ENCODE peak calls at places on chromosomes 7 and 10, in eight cellular contexts. L is MM.1S, V is keratinocyte, X is neuronal stem cell, Z is fibroblast of lung, E is neural progenitor cell, A is mammary epithelial cell, D is GM23248. B is an unnamed sample.

GRCh38 chr7:108001759-108002725 is 919 bp downstream of the LAMB1 start:
- DNase-seq in E (peak; percentile 48), V (no peak), Z (no peak), A (peak; percentile 29), X (peak; percentile 45), D (peak; percentile 79), L (no peak), B (peak; percentile 69)

GRCh38 chr10:121647401-121647800 is 49.2 kb upstream of the FGFR2 start:
- DNase-seq in V (no peak), X (no peak), Z (no peak), E (no peak), D (no peak), A (no peak), L (no peak), B (no peak)

GRCh38 chr10:43708256-43708655 is 59.6 kb upstream of the ZNF32 start:
- DNase-seq in V (no peak), X (no peak), Z (no peak), E (no peak), A (no peak), L (no peak), D (no peak), B (no peak)

GRCh38 chr10:80552151-80552646 is 14.5 kb downstream of the SH2D4B start:
- DNase-seq in V (no peak), Z (no peak), X (peak; percentile 82), L (no peak), D (no peak), A (no peak), E (peak; percentile 89), B (no peak)

GRCh38 chr10:87504307-87504666 is 406 bp upstream of the MINPP1 start:
- DNase-seq in Z (no peak), D (no peak), V (no peak), L (no peak), X (no peak), E (no peak), A (no peak), B (no peak)

GRCh38 chr7:6700793-6701192 is 6.0 kb downstream of the ZNF12 start:
- DNase-seq in V (no peak), Z (no peak), X (no peak), A (no peak), E (no peak), D (no peak), L (no peak), B (no peak)

GRCh38 chr10:129770286-129770685 is 193.8 kb downstream of the EBF3 start:
- DNase-seq in V (no peak), A (no peak), D (no peak), X (no peak), E (no peak), Z (no peak), L (no peak), B (no peak)

GRCh38 chr10:122524811-122525210 is 35.7 kb upstream of the DMBT1 start:
- DNase-seq in X (no peak), Z (no peak), D (no peak), V (no peak), L (no peak), E (no peak), A (no peak), B (no peak)

GRCh38 chr10:77909021-77909754 is 17.4 kb downstream of the DLG5 start:
- DNase-seq in D (peak; percentile 32), V (no peak), L (no peak), Z (peak; percentile 26), E (no peak), X (no peak), A (no peak), B (peak; percentile 39)

GRCh38 chr7:20998309-20998708 is 211.6 kb upstream of the SP8 start:
- DNase-seq in A (peak; percentile 78), X (no peak), E (no peak), V (peak; percentile 42), Z (no peak), D (no peak), L (no peak), B (no peak)

GRCh38 chr7:27745064-27745583 is 5.2 kb downstream of the TAX1BP1 start:
- DNase-seq in E (peak; percentile 18), L (peak; percentile 23), X (no peak), Z (peak; percentile 54), A (peak; percentile 58), V (no peak), D (peak; percentile 86), B (peak; percentile 72)

GRCh38 chr7:54947266-54947665 is 71.6 kb upstream of the EGFR start:
- DNase-seq in A (no peak), V (no peak), E (no peak), X (no peak), L (no peak), Z (no peak), D (no peak), B (no peak)

GRCh38 chr10:125472037-125472607 is 210.8 kb downstream of the TEX36 start:
- DNase-seq in E (no peak), D (no peak), Z (no peak), X (no peak), A (peak; percentile 24), L (no peak), V (no peak), B (no peak)

GRCh38 chr7:108114117-108114841 is 15.9 kb downstream of the LAMB4 start:
- DNase-seq in D (no peak), L (peak; percentile 54), X (peak; percentile 15), A (peak; percentile 38), Z (no peak), E (peak; percentile 72), V (peak; percentile 15), B (no peak)

GRCh38 chr7:84336303-84336702 is 141.7 kb upstream of the SEMA3A start:
- DNase-seq in E (no peak), X (no peak), Z (peak; percentile 62), A (no peak), D (no peak), L (peak; percentile 37), V (no peak), B (peak; percentile 40)

GRCh38 chr10:75042292-75042974 is 69.0 kb upstream of the SAMD8 start:
- DNase-seq in A (peak; percentile 68), D (peak; percentile 83), L (no peak), X (no peak), V (no peak), E (no peak), Z (peak; percentile 46), B (peak; percentile 79)

GRCh38 chr7:91660734-91661355 is 219.7 kb downstream of the MTERF1 start:
- DNase-seq in D (no peak), Z (no peak), A (no peak), L (peak; percentile 26), X (no peak), E (no peak), V (no peak), B (no peak)

GRCh38 chr7:1220958-1221745 is 11.5 kb upstream of the UNCX start:
- DNase-seq in Z (no peak), L (no peak), D (no peak), A (no peak), E (peak; percentile 7), V (no peak), X (no peak), B (no peak)

GRCh38 chr10:99982728-99983127 is 27.0 kb downstream of the DNMBP start:
- DNase-seq in Z (no peak), E (no peak), A (no peak), L (no peak), V (no peak), D (no peak), X (no peak), B (no peak)

GRCh38 chr10:97333601-97334369 is 744 bp downstream of the FRAT2 start:
- DNase-seq in Z (peak; percentile 49), E (peak; percentile 61), X (no peak), L (no peak), D (peak; percentile 79), V (no peak), A (peak; percentile 52), B (peak; percentile 64)

DNA sequence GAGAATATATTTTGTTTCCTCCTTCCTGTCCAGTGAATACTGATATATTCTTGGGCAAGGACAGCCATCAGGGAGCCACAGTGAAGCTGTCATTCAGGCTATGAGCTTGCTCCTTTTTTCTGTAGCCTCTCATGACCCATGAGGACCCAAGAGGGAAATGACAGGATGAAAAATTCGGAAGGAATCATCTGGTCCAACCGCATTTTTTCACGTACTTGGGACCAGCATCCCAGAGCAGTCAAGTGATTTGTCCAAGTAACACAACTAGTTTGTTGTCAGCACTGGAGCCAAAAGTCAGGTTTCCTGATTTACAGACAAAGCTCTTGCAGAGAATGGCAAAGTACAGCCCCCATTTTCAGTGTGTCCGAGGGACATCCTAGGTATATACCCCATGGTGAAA is 47.2 kb upstream of the AGBL3 start:
- DNase-seq in A (no peak), E (no peak), L (no peak), V (no peak), D (no peak), X (no peak), Z (no peak), B (no peak)
- H3K4me1 ChIP-seq in A (peaks cover 7% of the 10 kb centered on the region), E (peaks cover 17% of the 10 kb centered on the region), L (no peaks in the 10 kb centered on the region), V (peaks cover 8% of the 10 kb centered on the region), D (peaks cover 54% of the 10 kb centered on the region), X (peaks cover 14% of the 10 kb centered on the region), Z (peaks cover 17% of the 10 kb centered on the region), B (peaks cover 55% of the 10 kb centered on the region)

GRCh38 chr7:41890631-41891265 is 187.9 kb upstream of the INHBA start:
- DNase-seq in E (no peak), A (no peak), D (peak; percentile 26), Z (no peak), X (no peak), L (no peak), V (no peak), B (no peak)
- H3K9ac ChIP-seq in E (no peak overlapping the region), A (no peak overlapping the region), D (peak overlapping the region; percentile 26), Z (no peak overlapping the region), X (no peak overlapping the region), L (no peak overlapping the region), V (no peak overlapping the region), B (no peak overlapping the region)

GRCh38 chr10:71971311-71971731 is 7.1 kb downstream of the CHST3 start:
- DNase-seq in A (peak; percentile 59), V (no peak), Z (no peak), D (no peak), X (no peak), L (no peak), E (no peak), B (no peak)
- H3K4me3 ChIP-seq in A (peak overlapping the region; percentile 2), V (peak overlapping the region; percentile 38), Z (no peak overlapping the region), D (no peak overlapping the region), X (no peak overlapping the region), L (peak overlapping the region; percentile 37), E (no peak overlapping the region), B (peak overlapping the region; percentile 7)

GRCh38 chr10:132889556-132889955 is 52.8 kb downstream of the CFAP46 start:
- DNase-seq in A (no peak), D (no peak), Z (no peak), L (no peak), X (no peak), V (no peak), E (no peak), B (no peak)
- H3K4me1 ChIP-seq in A (no peaks in the 10 kb centered on the region), D (peaks cover 6% of the 10 kb centered on the region), Z (no peaks in the 10 kb centered on the region), L (no peaks in the 10 kb centered on the region), X (no peaks in the 10 kb centered on the region), V (peaks cover 6% of the 10 kb centered on the region), E (no peaks in the 10 kb centered on the region), B (peaks cover 5% of the 10 kb centered on the region)